ENCODE peak calls at places on chromosomes 2 and 18, in ten cellular contexts. F, U, V, H, Q, S, B, O, Y and R are unnamed samples.
A peak's percentile ranks its signal among the peaks of the same experiment; 100 is the strongest.

GRCh38 chr2:27809761-27810241 is 38.3 kb downstream of the MRPL33 start:
- DNase-seq in F (no peak), U (peak; percentile 51), V (no peak), H (no peak), Q (no peak), S (peak; percentile 87), B (no peak), O (no peak), Y (no peak), R (no peak)

GRCh38 chr2:144403940-144404339 is 116.0 kb downstream of the ZEB2 start:
- DNase-seq in F (no peak), U (no peak), V (no peak), H (no peak), Q (peak; percentile 67), S (no peak), B (no peak), O (no peak), Y (no peak), R (no peak)

GRCh38 chr18:44935455-44935854 is 254.8 kb downstream of the SETBP1 start:
- DNase-seq in F (no peak), U (no peak), V (no peak), H (no peak), Q (no peak), S (no peak), B (no peak), O (no peak), Y (no peak), R (no peak)

GRCh38 chr2:224145751-224146355 is 106.8 kb upstream of the SERPINE2 start:
- DNase-seq in F (no peak), U (peak; percentile 83), V (no peak), H (no peak), Q (peak; percentile 68), S (peak; percentile 51), B (peak; percentile 32), O (no peak), Y (no peak), R (no peak)

GRCh38 chr2:157897106-157897971 is 21.2 kb upstream of the ACVR1 start:
- DNase-seq in F (no peak), U (no peak), V (no peak), H (no peak), Q (no peak), S (no peak), B (no peak), O (peak; percentile 23), Y (no peak), R (no peak)

GRCh38 chr18:568731-569130 is 11.4 kb upstream of the CETN1 start:
- DNase-seq in F (no peak), U (no peak), V (no peak), H (no peak), Q (no peak), S (peak; percentile 64), B (no peak), O (no peak), Y (no peak), R (no peak)

GRCh38 chr18:78977627-78978271 is 1.9 kb upstream of the SALL3 start:
- DNase-seq in F (no peak), U (no peak), V (no peak), H (no peak), Q (no peak), S (no peak), B (no peak), O (no peak), Y (peak; percentile 80), R (no peak)

GRCh38 chr2:174664084-174664759 is 66.6 kb upstream of the WIPF1 start:
- DNase-seq in F (no peak), U (no peak), V (no peak), H (no peak), Q (no peak), S (no peak), B (no peak), O (no peak), Y (no peak), R (no peak)

GRCh38 chr2:62207480-62207879 is 11.6 kb downstream of the B3GNT2 start:
- DNase-seq in F (no peak), U (no peak), V (no peak), H (no peak), Q (no peak), S (no peak), B (no peak), O (no peak), Y (peak; percentile 48), R (no peak)

GRCh38 chr2:151758744-151759143 is 24.5 kb upstream of the NEB start:
- DNase-seq in F (no peak), U (no peak), V (no peak), H (no peak), Q (no peak), S (no peak), B (no peak), O (no peak), Y (no peak), R (no peak)

GRCh38 chr2:2036686-2037085 is 292.4 kb upstream of the PXDN start:
- DNase-seq in F (no peak), U (no peak), V (no peak), H (no peak), Q (no peak), S (no peak), B (no peak), O (no peak), Y (no peak), R (no peak)

GRCh38 chr2:215773728-215774127 is 239.6 kb downstream of the MREG start:
- DNase-seq in F (peak; percentile 64), U (peak; percentile 57), V (no peak), H (no peak), Q (peak; percentile 50), S (peak; percentile 55), B (peak; percentile 63), O (no peak), Y (no peak), R (no peak)

GRCh38 chr18:54684786-54685185 is 93.7 kb downstream of the DYNAP start:
- DNase-seq in F (peak; percentile 57), U (no peak), V (peak; percentile 6), H (no peak), Q (peak; percentile 29), S (no peak), B (no peak), O (no peak), Y (peak; percentile 64), R (no peak)

GRCh38 chr2:197258580-197258979 is 52.0 kb downstream of the ANKRD44 start:
- DNase-seq in F (no peak), U (no peak), V (no peak), H (no peak), Q (no peak), S (no peak), B (no peak), O (no peak), Y (no peak), R (no peak)

GRCh38 chr2:59032469-59032868 is 791.3 kb upstream of the FANCL start:
- DNase-seq in F (no peak), U (no peak), V (no peak), H (no peak), Q (no peak), S (no peak), B (no peak), O (no peak), Y (no peak), R (no peak)

GRCh38 chr2:113167115-113167932 is 6.4 kb upstream of the PSD4 start:
- DNase-seq in F (peak; percentile 77), U (no peak), V (no peak), H (no peak), Q (no peak), S (no peak), B (no peak), O (no peak), Y (no peak), R (no peak)

GRCh38 chr2:113166187-113166645 is 7.6 kb upstream of the PSD4 start:
- DNase-seq in F (no peak), U (no peak), V (no peak), H (no peak), Q (no peak), S (no peak), B (no peak), O (no peak), Y (no peak), R (no peak)

GRCh38 chr2:113164930-113165585 is 8.7 kb upstream of the PSD4 start:
- DNase-seq in F (no peak), U (no peak), V (no peak), H (no peak), Q (no peak), S (no peak), B (no peak), O (no peak), Y (peak; percentile 70), R (no peak)

GRCh38 chr2:113169002-113169530 is 4.7 kb upstream of the PSD4 start:
- DNase-seq in F (no peak), U (no peak), V (no peak), H (no peak), Q (no peak), S (no peak), B (no peak), O (no peak), Y (no peak), R (no peak)

DNA sequence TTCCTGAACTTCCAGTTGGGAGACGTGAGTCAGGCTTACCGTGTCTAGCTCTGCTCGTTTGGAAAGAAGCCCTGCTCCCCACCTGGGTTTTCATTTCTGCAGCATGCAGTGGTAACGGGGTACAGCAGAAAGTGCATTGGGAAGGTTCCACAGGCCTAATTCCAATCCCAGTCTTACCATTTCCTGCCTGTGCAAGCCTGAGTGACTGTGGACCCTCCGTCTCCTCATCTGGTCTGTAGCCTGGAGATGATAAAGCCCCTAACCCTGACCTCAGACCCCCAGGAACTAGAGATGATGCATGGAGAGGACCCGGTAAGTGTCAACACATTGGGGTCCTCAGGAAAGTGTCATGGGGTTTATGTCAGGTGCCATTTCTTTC is 5.8 kb upstream of the PSD4 start:
- DNase-seq in F (no peak), U (no peak), V (no peak), H (no peak), Q (no peak), S (no peak), B (no peak), O (no peak), Y (no peak), R (no peak)
- H3K4me1 ChIP-seq in F (peaks cover 25% of the 10 kb centered on the region), U (no peaks in the 10 kb centered on the region), V (peaks cover 19% of the 10 kb centered on the region), H (peaks cover 56% of the 10 kb centered on the region), Q (no peaks in the 10 kb centered on the region), S (no peaks in the 10 kb centered on the region), B (no peaks in the 10 kb centered on the region), O (peaks cover 12% of the 10 kb centered on the region), Y (peaks cover 11% of the 10 kb centered on the region), R (peaks cover 5% of the 10 kb centered on the region)

GRCh38 chr2:145741161-145741560 is 1221.2 kb upstream of the ZEB2 start:
- DNase-seq in F (no peak), U (no peak), V (no peak), H (no peak), Q (no peak), S (no peak), B (no peak), O (no peak), Y (no peak), R (no peak)
- H3K9me3 ChIP-seq in F (no peaks in the 10 kb centered on the region), U (no peaks in the 10 kb centered on the region), V (no peaks in the 10 kb centered on the region), H (no peaks in the 10 kb centered on the region), Q (no peaks in the 10 kb centered on the region), S (no peaks in the 10 kb centered on the region), B (no peaks in the 10 kb centered on the region), O (no peaks in the 10 kb centered on the region), Y (no peaks in the 10 kb centered on the region), R (no peaks in the 10 kb centered on the region)

GRCh38 chr2:203688798-203689197 is 17.6 kb upstream of the CD28 start:
- DNase-seq in F (peak; percentile 47), U (no peak), V (no peak), H (no peak), Q (peak; percentile 83), S (no peak), B (no peak), O (peak; percentile 93), Y (peak; percentile 6), R (no peak)
- H3K4me1 ChIP-seq in F (peaks cover 89% of the 10 kb centered on the region), U (peaks cover 9% of the 10 kb centered on the region), V (no peaks in the 10 kb centered on the region), H (no peaks in the 10 kb centered on the region), Q (peaks cover 59% of the 10 kb centered on the region), S (peaks cover 18% of the 10 kb centered on the region), B (peaks cover 5% of the 10 kb centered on the region), O (peaks cover 86% of the 10 kb centered on the region), Y (peaks cover 7% of the 10 kb centered on the region), R (no peaks in the 10 kb centered on the region)

GRCh38 chr2:160085662-160086061 is 23.2 kb upstream of the PLA2R1 start:
- DNase-seq in F (no peak), U (peak; percentile 21), V (no peak), H (no peak), Q (no peak), S (no peak), B (no peak), O (peak; percentile 20), Y (no peak), R (no peak)
- H3K9me3 ChIP-seq in F (peaks cover 49% of the 10 kb centered on the region), U (no peaks in the 10 kb centered on the region), V (peaks cover 25% of the 10 kb centered on the region), H (peaks cover 36% of the 10 kb centered on the region), Q (peaks cover 61% of the 10 kb centered on the region), S (peaks cover under 1% of the 10 kb centered on the region), B (peaks cover 22% of the 10 kb centered on the region), O (no peaks in the 10 kb centered on the region), Y (peaks cover 7% of the 10 kb centered on the region), R (peaks cover 10% of the 10 kb centered on the region)